ENCODE peak calls at places on chromosomes 6 and 20, in seven cellular contexts. One of them, this sample, is unnamed.
A peak's percentile ranks its signal among the peaks of the same experiment; 100 is the strongest.

GRCh38 chr6:44662461-44663121 is 275.1 kb downstream of the CDC5L start:
- DNase-seq in T-cell: no peak
- DNase-seq in renal cortical epithelial cell: peak; percentile 85
- DNase-seq in chondrocyte: no peak
- DNase-seq in CD4-positive, alpha-beta T cell: no peak
- DNase-seq in testis: no peak
- DNase-seq in RPMI7951: peak; percentile 96
- DNase-seq in this sample: peak; percentile 45

GRCh38 chr6:131954775-131955107 is 3.6 kb upstream of the CCN2 start:
- DNase-seq in T-cell: no peak
- DNase-seq in renal cortical epithelial cell: peak; percentile 90
- DNase-seq in chondrocyte: no peak
- DNase-seq in CD4-positive, alpha-beta T cell: no peak
- DNase-seq in testis: peak; percentile 35
- DNase-seq in RPMI7951: peak; percentile 97
- DNase-seq in this sample: peak; percentile 48

GRCh38 chr6:6771224-6771915 is 182.8 kb downstream of the LY86 start:
- DNase-seq in T-cell: no peak
- DNase-seq in renal cortical epithelial cell: no peak
- DNase-seq in chondrocyte: no peak
- DNase-seq in CD4-positive, alpha-beta T cell: no peak
- DNase-seq in testis: no peak
- DNase-seq in RPMI7951: no peak
- DNase-seq in this sample: no peak

GRCh38 chr20:37915800-37916570 is 13.1 kb downstream of the VSTM2L start:
- DNase-seq in T-cell: no peak
- DNase-seq in renal cortical epithelial cell: no peak
- DNase-seq in chondrocyte: no peak
- DNase-seq in CD4-positive, alpha-beta T cell: no peak
- DNase-seq in testis: peak; percentile 89
- DNase-seq in RPMI7951: no peak
- DNase-seq in this sample: no peak

GRCh38 chr20:4153661-4154238 is 138.4 kb upstream of the RNF24 start:
- DNase-seq in T-cell: no peak
- DNase-seq in renal cortical epithelial cell: no peak
- DNase-seq in chondrocyte: peak; percentile 51
- DNase-seq in CD4-positive, alpha-beta T cell: no peak
- DNase-seq in testis: no peak
- DNase-seq in RPMI7951: no peak
- DNase-seq in this sample: no peak

GRCh38 chr6:32369678-32370077 is 2.0 kb downstream of the TSBP1 start:
- DNase-seq in T-cell: no peak
- DNase-seq in renal cortical epithelial cell: peak; percentile 88
- DNase-seq in chondrocyte: no peak
- DNase-seq in CD4-positive, alpha-beta T cell: no peak
- DNase-seq in testis: no peak
- DNase-seq in RPMI7951: peak; percentile 85
- DNase-seq in this sample: peak; percentile 59

GRCh38 chr6:36759177-36759757 is 61.6 kb downstream of the RAB44 start:
- DNase-seq in T-cell: peak; percentile 51
- DNase-seq in renal cortical epithelial cell: peak; percentile 44
- DNase-seq in chondrocyte: no peak
- DNase-seq in CD4-positive, alpha-beta T cell: peak; percentile 79
- DNase-seq in testis: peak; percentile 86
- DNase-seq in RPMI7951: peak; percentile 61
- DNase-seq in this sample: peak; percentile 95

GRCh38 chr6:104908031-104908430 is 48.3 kb upstream of the HACE1 start:
- DNase-seq in T-cell: no peak
- DNase-seq in renal cortical epithelial cell: no peak
- DNase-seq in chondrocyte: no peak
- DNase-seq in CD4-positive, alpha-beta T cell: no peak
- DNase-seq in testis: no peak
- DNase-seq in RPMI7951: peak; percentile 29
- DNase-seq in this sample: no peak

GRCh38 chr6:43516367-43516696 is 394 bp downstream of the YIPF3 start:
- DNase-seq in T-cell: no peak
- DNase-seq in renal cortical epithelial cell: no peak
- DNase-seq in chondrocyte: no peak
- DNase-seq in CD4-positive, alpha-beta T cell: no peak
- DNase-seq in testis: no peak
- DNase-seq in RPMI7951: peak; percentile 27
- DNase-seq in this sample: no peak

GRCh38 chr20:14955396-14955795 is 618.0 kb upstream of the FLRT3 start:
- DNase-seq in T-cell: no peak
- DNase-seq in renal cortical epithelial cell: no peak
- DNase-seq in chondrocyte: no peak
- DNase-seq in CD4-positive, alpha-beta T cell: no peak
- DNase-seq in testis: no peak
- DNase-seq in RPMI7951: no peak
- DNase-seq in this sample: no peak

GRCh38 chr6:96015791-96016776 is at the start of gene FUT9:
- DNase-seq in T-cell: no peak
- DNase-seq in renal cortical epithelial cell: no peak
- DNase-seq in chondrocyte: peak; percentile 52
- DNase-seq in CD4-positive, alpha-beta T cell: no peak
- DNase-seq in testis: peak; percentile 19
- DNase-seq in RPMI7951: no peak
- DNase-seq in this sample: no peak

GRCh38 chr20:53331151-53331973 is 262.3 kb downstream of the ZNF217 start:
- DNase-seq in T-cell: no peak
- DNase-seq in renal cortical epithelial cell: peak; percentile 31
- DNase-seq in chondrocyte: no peak
- DNase-seq in CD4-positive, alpha-beta T cell: no peak
- DNase-seq in testis: no peak
- DNase-seq in RPMI7951: peak; percentile 98
- DNase-seq in this sample: peak; percentile 81

GRCh38 chr6:14638932-14639875 is 521.6 kb downstream of the CD83 start:
- DNase-seq in T-cell: no peak
- DNase-seq in renal cortical epithelial cell: peak; percentile 29
- DNase-seq in chondrocyte: no peak
- DNase-seq in CD4-positive, alpha-beta T cell: no peak
- DNase-seq in testis: peak; percentile 24
- DNase-seq in RPMI7951: peak; percentile 72
- DNase-seq in this sample: peak; percentile 63

GRCh38 chr6:1607557-1608221 is 2.0 kb upstream of the FOXC1 start:
- DNase-seq in T-cell: no peak
- DNase-seq in renal cortical epithelial cell: no peak
- DNase-seq in chondrocyte: no peak
- DNase-seq in CD4-positive, alpha-beta T cell: no peak
- DNase-seq in testis: no peak
- DNase-seq in RPMI7951: no peak
- DNase-seq in this sample: no peak

GRCh38 chr6:91149914-91150674 is 563.2 kb upstream of the MAP3K7 start:
- DNase-seq in T-cell: no peak
- DNase-seq in renal cortical epithelial cell: peak; percentile 81
- DNase-seq in chondrocyte: no peak
- DNase-seq in CD4-positive, alpha-beta T cell: no peak
- DNase-seq in testis: no peak
- DNase-seq in RPMI7951: peak; percentile 10
- DNase-seq in this sample: no peak

GRCh38 chr6:132412656-132413500 is 11.6 kb upstream of the MOXD1 start:
- DNase-seq in T-cell: no peak
- DNase-seq in renal cortical epithelial cell: no peak
- DNase-seq in chondrocyte: no peak
- DNase-seq in CD4-positive, alpha-beta T cell: no peak
- DNase-seq in testis: no peak
- DNase-seq in RPMI7951: no peak
- DNase-seq in this sample: no peak

GRCh38 chr20:57807418-57808265 is 97.8 kb upstream of the PMEPA1 start:
- DNase-seq in T-cell: no peak
- DNase-seq in renal cortical epithelial cell: no peak
- DNase-seq in chondrocyte: peak; percentile 57
- DNase-seq in CD4-positive, alpha-beta T cell: no peak
- DNase-seq in testis: no peak
- DNase-seq in RPMI7951: no peak
- DNase-seq in this sample: no peak

GRCh38 chr6:10684618-10685017 is 9.8 kb downstream of the C6orf52 start:
- DNase-seq in T-cell: no peak
- DNase-seq in renal cortical epithelial cell: no peak
- DNase-seq in chondrocyte: no peak
- DNase-seq in CD4-positive, alpha-beta T cell: no peak
- DNase-seq in testis: no peak
- DNase-seq in RPMI7951: no peak
- DNase-seq in this sample: no peak

GRCh38 chr6:56637640-56638039 is 5.0 kb downstream of the DST start:
- DNase-seq in T-cell: no peak
- DNase-seq in renal cortical epithelial cell: peak; percentile 84
- DNase-seq in chondrocyte: no peak
- DNase-seq in CD4-positive, alpha-beta T cell: no peak
- DNase-seq in testis: no peak
- DNase-seq in RPMI7951: peak; percentile 64
- DNase-seq in this sample: peak; percentile 55

GRCh38 chr6:36330366-36330765 is 6.3 kb downstream of the BNIP5 start:
- DNase-seq in T-cell: no peak
- DNase-seq in renal cortical epithelial cell: no peak
- DNase-seq in chondrocyte: no peak
- DNase-seq in CD4-positive, alpha-beta T cell: no peak
- DNase-seq in testis: no peak
- DNase-seq in RPMI7951: no peak
- DNase-seq in this sample: no peak

GRCh38 chr20:37328149-37328945 is 17.6 kb upstream of the SRC start:
- DNase-seq in T-cell: no peak
- DNase-seq in renal cortical epithelial cell: no peak
- DNase-seq in chondrocyte: peak; percentile 67
- DNase-seq in CD4-positive, alpha-beta T cell: no peak
- DNase-seq in testis: no peak
- DNase-seq in RPMI7951: no peak
- DNase-seq in this sample: no peak

GRCh38 chr20:60086936-60087562 is 128.8 kb downstream of the CDH26 start:
- DNase-seq in T-cell: no peak
- DNase-seq in renal cortical epithelial cell: no peak
- DNase-seq in chondrocyte: no peak
- DNase-seq in CD4-positive, alpha-beta T cell: no peak
- DNase-seq in testis: no peak
- DNase-seq in RPMI7951: no peak
- DNase-seq in this sample: no peak

GRCh38 chr6:138953451-138953850 is 34.6 kb downstream of the REPS1 start:
- DNase-seq in T-cell: no peak
- DNase-seq in renal cortical epithelial cell: peak; percentile 22
- DNase-seq in chondrocyte: no peak
- DNase-seq in CD4-positive, alpha-beta T cell: no peak
- DNase-seq in testis: no peak
- DNase-seq in RPMI7951: peak; percentile 60
- DNase-seq in this sample: no peak

GRCh38 chr6:52263709-52264320 is 19.5 kb upstream of the IL17F start:
- DNase-seq in T-cell: peak; percentile 41
- DNase-seq in renal cortical epithelial cell: peak; percentile 56
- DNase-seq in chondrocyte: no peak
- DNase-seq in CD4-positive, alpha-beta T cell: peak; percentile 58
- DNase-seq in testis: peak; percentile 67
- DNase-seq in RPMI7951: peak; percentile 60
- DNase-seq in this sample: peak; percentile 81

GRCh38 chr6:166556336-166556735 is 30.1 kb downstream of the RAMACL start:
- DNase-seq in T-cell: no peak
- DNase-seq in renal cortical epithelial cell: peak; percentile 64
- DNase-seq in chondrocyte: no peak
- DNase-seq in CD4-positive, alpha-beta T cell: no peak
- DNase-seq in testis: no peak
- DNase-seq in RPMI7951: no peak
- DNase-seq in this sample: no peak

GRCh38 chr6:52663120-52663934 is 7.6 kb upstream of the TMEM14A start:
- DNase-seq in T-cell: peak; percentile 35
- DNase-seq in renal cortical epithelial cell: peak; percentile 64
- DNase-seq in chondrocyte: no peak
- DNase-seq in CD4-positive, alpha-beta T cell: peak; percentile 35
- DNase-seq in testis: peak; percentile 43
- DNase-seq in RPMI7951: peak; percentile 77
- DNase-seq in this sample: peak; percentile 73

GRCh38 chr20:6142348-6142993 is 19.6 kb upstream of the FERMT1 start:
- DNase-seq in T-cell: no peak
- DNase-seq in renal cortical epithelial cell: peak; percentile 52
- DNase-seq in chondrocyte: no peak
- DNase-seq in CD4-positive, alpha-beta T cell: peak; percentile 19
- DNase-seq in testis: peak; percentile 71
- DNase-seq in RPMI7951: peak; percentile 58
- DNase-seq in this sample: peak; percentile 78

GRCh38 chr6:17820055-17820454 is 113.3 kb upstream of the NUP153 start:
- DNase-seq in T-cell: no peak
- DNase-seq in renal cortical epithelial cell: no peak
- DNase-seq in chondrocyte: no peak
- DNase-seq in CD4-positive, alpha-beta T cell: no peak
- DNase-seq in testis: no peak
- DNase-seq in RPMI7951: no peak
- DNase-seq in this sample: no peak

GRCh38 chr6:159008656-159009288 is 8.8 kb upstream of the RSPH3 start:
- DNase-seq in T-cell: no peak
- DNase-seq in renal cortical epithelial cell: peak; percentile 58
- DNase-seq in chondrocyte: no peak
- DNase-seq in CD4-positive, alpha-beta T cell: no peak
- DNase-seq in testis: no peak
- DNase-seq in RPMI7951: peak; percentile 15
- DNase-seq in this sample: peak; percentile 55

GRCh38 chr20:51172558-51173428 is 149.9 kb upstream of the KCNG1 start:
- DNase-seq in T-cell: no peak
- DNase-seq in renal cortical epithelial cell: no peak
- DNase-seq in chondrocyte: no peak
- DNase-seq in CD4-positive, alpha-beta T cell: no peak
- DNase-seq in testis: no peak
- DNase-seq in RPMI7951: peak; percentile 25
- DNase-seq in this sample: no peak

GRCh38 chr6:130696806-130697205 is 130.4 kb upstream of the SMLR1 start:
- DNase-seq in T-cell: no peak
- DNase-seq in renal cortical epithelial cell: no peak
- DNase-seq in chondrocyte: no peak
- DNase-seq in CD4-positive, alpha-beta T cell: no peak
- DNase-seq in testis: no peak
- DNase-seq in RPMI7951: peak; percentile 41
- DNase-seq in this sample: no peak

GRCh38 chr6:118649918-118650499 is 1.4 kb downstream of the CEP85L start:
- DNase-seq in T-cell: no peak
- DNase-seq in renal cortical epithelial cell: no peak
- DNase-seq in chondrocyte: no peak
- DNase-seq in CD4-positive, alpha-beta T cell: no peak
- DNase-seq in testis: no peak
- DNase-seq in RPMI7951: no peak
- DNase-seq in this sample: no peak

GRCh38 chr6:109091314-109092009 is 3.2 kb downstream of the SESN1 start:
- DNase-seq in T-cell: no peak
- DNase-seq in renal cortical epithelial cell: no peak
- DNase-seq in chondrocyte: no peak
- DNase-seq in CD4-positive, alpha-beta T cell: no peak
- DNase-seq in testis: no peak
- DNase-seq in RPMI7951: no peak
- DNase-seq in this sample: no peak

GRCh38 chr6:57177545-57178225 is 5.6 kb downstream of the BAG2 start:
- DNase-seq in T-cell: no peak
- DNase-seq in renal cortical epithelial cell: no peak
- DNase-seq in chondrocyte: no peak
- DNase-seq in CD4-positive, alpha-beta T cell: no peak
- DNase-seq in testis: peak; percentile 70
- DNase-seq in RPMI7951: no peak
- DNase-seq in this sample: peak; percentile 55

GRCh38 chr6:3455490-3456394 is 1.1 kb downstream of the SLC22A23 start:
- DNase-seq in T-cell: no peak
- DNase-seq in renal cortical epithelial cell: no peak
- DNase-seq in chondrocyte: no peak
- DNase-seq in CD4-positive, alpha-beta T cell: no peak
- DNase-seq in testis: no peak
- DNase-seq in RPMI7951: no peak
- DNase-seq in this sample: peak; percentile 55

GRCh38 chr6:13985663-13986325 is 61.0 kb downstream of the RNF182 start:
- DNase-seq in T-cell: no peak
- DNase-seq in renal cortical epithelial cell: no peak
- DNase-seq in chondrocyte: no peak
- DNase-seq in CD4-positive, alpha-beta T cell: no peak
- DNase-seq in testis: no peak
- DNase-seq in RPMI7951: no peak
- DNase-seq in this sample: no peak

GRCh38 chr20:4511776-4512175 is 209.9 kb upstream of the PRND start:
- DNase-seq in T-cell: no peak
- DNase-seq in renal cortical epithelial cell: peak; percentile 42
- DNase-seq in chondrocyte: no peak
- DNase-seq in CD4-positive, alpha-beta T cell: no peak
- DNase-seq in testis: no peak
- DNase-seq in RPMI7951: no peak
- DNase-seq in this sample: no peak

GRCh38 chr6:97469451-97469850 is 186.4 kb upstream of the MMS22L start:
- DNase-seq in T-cell: no peak
- DNase-seq in renal cortical epithelial cell: no peak
- DNase-seq in chondrocyte: no peak
- DNase-seq in CD4-positive, alpha-beta T cell: no peak
- DNase-seq in testis: no peak
- DNase-seq in RPMI7951: no peak
- DNase-seq in this sample: no peak